ENCODE peak calls at places on chromosomes 7 and 10, in five cellular contexts. T, Y, I, D and L are unnamed samples.

GRCh38 chr7:123492485-123492884 is 41.9 kb downstream of the IQUB start:
- DNase-seq in T (no peak), Y (no peak), I (no peak), D (no peak), L (no peak)

GRCh38 chr10:93542358-93542791 is 24.1 kb upstream of the FFAR4 start:
- DNase-seq in T (no peak), Y (no peak), I (no peak), D (peak; percentile 25), L (no peak)

GRCh38 chr7:133742709-133743538 is 384.2 kb upstream of the LRGUK start:
- DNase-seq in T (no peak), Y (no peak), I (no peak), D (no peak), L (no peak)

GRCh38 chr10:33478675-33479125 is 144.2 kb upstream of the NRP1 start:
- DNase-seq in T (no peak), Y (no peak), I (no peak), D (no peak), L (no peak)

GRCh38 chr10:99520040-99520803 is 12.5 kb upstream of the NKX2-3 start:
- DNase-seq in T (no peak), Y (no peak), I (no peak), D (no peak), L (no peak)

GRCh38 chr10:119370972-119371703 is 163.8 kb downstream of the GRK5 start:
- DNase-seq in T (no peak), Y (no peak), I (peak; percentile 83), D (no peak), L (no peak)

GRCh38 chr10:63197304-63198092 is 64.4 kb downstream of the NRBF2 start:
- DNase-seq in T (no peak), Y (no peak), I (no peak), D (no peak), L (no peak)

GRCh38 chr10:67609996-67610793 is 85.8 kb downstream of the CTNNA3 start:
- DNase-seq in T (no peak), Y (no peak), I (no peak), D (no peak), L (no peak)

GRCh38 chr10:66925896-66926719 is at the start of gene LRRTM3:
- DNase-seq in T (peak; percentile 6), Y (no peak), I (no peak), D (peak; percentile 45), L (no peak)

GRCh38 chr10:70799124-70799523 is 13.9 kb upstream of the TBATA start:
- DNase-seq in T (no peak), Y (no peak), I (no peak), D (no peak), L (no peak)

GRCh38 chr7:115332691-115333090 is 410.8 kb downstream of the MDFIC start:
- DNase-seq in T (no peak), Y (no peak), I (no peak), D (no peak), L (no peak)

GRCh38 chr7:19969859-19970493 is 196.6 kb upstream of the TMEM196 start:
- DNase-seq in T (no peak), Y (no peak), I (no peak), D (no peak), L (no peak)

GRCh38 chr10:132536241-132536963 is 1.2 kb upstream of the INPP5A start:
- DNase-seq in T (no peak), Y (no peak), I (peak; percentile 75), D (no peak), L (no peak)

GRCh38 chr7:44286182-44286617 is 39.2 kb downstream of the CAMK2B start:
- DNase-seq in T (no peak), Y (no peak), I (peak; percentile 55), D (no peak), L (no peak)